ENCODE peak calls at places on chromosomes 16 and 17, in seven cellular contexts. Q is heart left ventricle; J is neural progenitor cell; F is osteocyte; U is CD4-positive, alpha-beta T cell; K is PC-9; I is adrenal gland. Y is an unnamed sample.

GRCh38 chr16:58105619-58106018 is 23.6 kb downstream of the CFAP20 start:
- DNase-seq in U (no peak), F (no peak), Q (no peak), K (no peak), I (no peak), J (no peak), Y (no peak)

GRCh38 chr17:35666967-35667552 is 64.4 kb upstream of the RASL10B start:
- DNase-seq in J (no peak), Q (no peak), F (no peak), U (no peak), I (no peak), K (no peak), Y (no peak)

GRCh38 chr16:51812945-51813344 is 661.9 kb upstream of the SALL1 start:
- DNase-seq in Q (no peak), U (no peak), F (no peak), I (no peak), J (no peak), K (no peak), Y (no peak)

GRCh38 chr17:63692195-63692816 is 7.6 kb downstream of the LIMD2 start:
- DNase-seq in Q (no peak), F (no peak), U (no peak), J (no peak), I (no peak), K (no peak), Y (no peak)

GRCh38 chr17:21287703-21288449 is 3.4 kb downstream of the MAP2K3 start:
- DNase-seq in U (peak), K (peak), J (no peak), I (peak), F (peak), Q (peak), Y (no peak)

GRCh38 chr17:65814418-65814817 is 253.0 kb upstream of the AXIN2 start:
- DNase-seq in Q (no peak), U (no peak), K (no peak), J (no peak), F (no peak), I (no peak), Y (no peak)

GRCh38 chr17:58247511-58248363 is 9.4 kb downstream of the LPO start:
- DNase-seq in J (no peak), U (no peak), Q (no peak), K (no peak), I (no peak), F (peak), Y (no peak)

GRCh38 chr16:30066882-30067583 is 1.5 kb downstream of the ALDOA start:
- DNase-seq in F (no peak), J (no peak), I (peak), U (no peak), K (no peak), Q (peak), Y (no peak)

GRCh38 chr17:49438439-49438861 is 23.8 kb upstream of the PHB1 start:
- DNase-seq in U (no peak), F (no peak), J (peak), K (no peak), Q (no peak), I (no peak), Y (no peak)

GRCh38 chr17:7323731-7324437 is 5.3 kb downstream of the NEURL4 start:
- DNase-seq in K (peak), J (peak), Q (no peak), I (no peak), U (peak), F (no peak), Y (peak)

GRCh38 chr16:31135535-31136286 is at the start of gene PRSS8:
- DNase-seq in K (peak), J (peak), U (no peak), Q (no peak), I (no peak), F (no peak), Y (no peak)

GRCh38 chr16:87434146-87434667 is 42.1 kb downstream of the MAP1LC3B start:
- DNase-seq in Q (no peak), I (no peak), K (no peak), J (no peak), U (no peak), F (no peak), Y (no peak)

GRCh38 chr17:1473841-1474240 is 17.8 kb upstream of the CRK start:
- DNase-seq in J (no peak), F (no peak), U (no peak), Q (no peak), K (no peak), I (no peak), Y (no peak)

GRCh38 chr16:80692270-80692669 is 112.1 kb downstream of the CDYL2 start:
- DNase-seq in I (no peak), U (no peak), K (no peak), F (no peak), J (no peak), Q (no peak), Y (no peak)

GRCh38 chr16:28304214-28304613 is 11.9 kb downstream of the SBK1 start:
- DNase-seq in J (peak), I (peak), Q (peak), U (no peak), F (no peak), K (peak), Y (peak)

GRCh38 chr16:77594057-77594456 is 128.3 kb upstream of the NUDT7 start:
- DNase-seq in Q (no peak), K (no peak), J (no peak), I (no peak), U (no peak), F (no peak), Y (no peak)

GRCh38 chr17:33284022-33284421 is 9.1 kb downstream of the ASIC2 start:
- DNase-seq in I (peak), K (peak), Q (peak), J (no peak), F (no peak), U (no peak), Y (no peak)

GRCh38 chr17:17772231-17772630 is 64.6 kb downstream of the SREBF1 start:
- DNase-seq in U (no peak), K (no peak), I (no peak), F (no peak), Q (no peak), J (no peak), Y (no peak)

GRCh38 chr16:83335076-83335475 is 472.7 kb upstream of the HSBP1 start:
- DNase-seq in Q (no peak), F (no peak), I (no peak), K (no peak), J (no peak), U (no peak), Y (no peak)

GRCh38 chr17:17161759-17162158 is 44.4 kb downstream of the PLD6 start:
- DNase-seq in Q (peak), I (no peak), J (no peak), K (no peak), F (no peak), U (no peak), Y (no peak)

GRCh38 chr17:5788266-5788900 is 204.1 kb upstream of the NLRP1 start:
- DNase-seq in Q (no peak), F (no peak), J (no peak), K (no peak), I (peak), U (no peak), Y (no peak)

GRCh38 chr17:72343911-72344310 is 223.1 kb downstream of the SOX9 start:
- DNase-seq in I (no peak), Q (no peak), J (no peak), U (no peak), F (no peak), K (no peak), Y (no peak)

GRCh38 chr16:14321542-14321941 is 250.4 kb downstream of the MRTFB start:
- DNase-seq in K (no peak), J (no peak), F (no peak), U (no peak), I (peak), Q (peak), Y (no peak)

GRCh38 chr17:72683506-72684404 is 408.7 kb downstream of the SLC39A11 start:
- DNase-seq in J (no peak), K (peak), I (peak), Q (no peak), U (no peak), F (no peak), Y (no peak)

GRCh38 chr16:66357523-66357928 is 9.0 kb upstream of the CDH5 start:
- DNase-seq in K (peak), U (no peak), F (no peak), I (peak), J (peak), Q (peak), Y (peak)

GRCh38 chr17:63967953-63968352 is 4.8 kb downstream of the SCN4A start:
- DNase-seq in J (no peak), U (no peak), Q (no peak), I (no peak), K (no peak), F (no peak), Y (no peak)

GRCh38 chr16:68086336-68086821 is 1.2 kb downstream of the NFATC3 start:
- DNase-seq in I (no peak), J (peak), Q (no peak), K (no peak), F (no peak), U (no peak), Y (no peak)

GRCh38 chr16:53372942-53373871 is 61.1 kb upstream of the RBL2 start:
- DNase-seq in Q (no peak), J (no peak), U (peak), I (no peak), K (peak), F (no peak), Y (peak)

DNA sequence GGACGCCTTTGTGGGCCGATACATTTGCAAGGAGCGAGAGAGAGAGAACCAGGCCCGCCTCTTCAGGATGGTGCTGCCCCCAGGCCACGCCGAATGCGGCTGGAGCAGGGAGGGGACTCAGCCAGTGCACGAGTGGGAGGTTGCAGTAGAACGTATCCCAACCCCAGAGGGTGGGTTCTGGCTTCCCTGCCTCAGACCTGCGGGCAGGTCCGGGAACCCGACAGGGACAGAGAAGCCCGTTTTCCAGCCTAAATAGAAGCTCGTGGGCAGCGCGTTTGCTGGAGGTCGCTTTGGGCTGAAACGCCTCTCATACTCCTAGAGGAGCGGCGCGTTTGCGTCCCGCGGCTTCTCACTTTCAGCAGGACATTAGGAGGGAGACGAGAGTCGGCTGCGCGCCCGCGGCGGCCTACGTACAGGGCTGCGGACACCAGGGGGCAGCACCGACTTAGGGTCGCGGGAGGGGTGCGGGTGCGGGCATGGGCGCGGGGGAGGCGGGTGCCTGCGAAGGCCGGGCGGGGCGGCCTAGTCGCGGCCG is 11.0 kb downstream of the TBX2 start:
- DNase-seq in F (no peak), J (peak), I (peak), U (peak), Q (peak), K (peak), Y (peak)
- TF ChIP-seq CTCF in F (peak), J (peak), I (peak), U (no peak), Q (peak), K (peak), Y (peak)

DNA sequence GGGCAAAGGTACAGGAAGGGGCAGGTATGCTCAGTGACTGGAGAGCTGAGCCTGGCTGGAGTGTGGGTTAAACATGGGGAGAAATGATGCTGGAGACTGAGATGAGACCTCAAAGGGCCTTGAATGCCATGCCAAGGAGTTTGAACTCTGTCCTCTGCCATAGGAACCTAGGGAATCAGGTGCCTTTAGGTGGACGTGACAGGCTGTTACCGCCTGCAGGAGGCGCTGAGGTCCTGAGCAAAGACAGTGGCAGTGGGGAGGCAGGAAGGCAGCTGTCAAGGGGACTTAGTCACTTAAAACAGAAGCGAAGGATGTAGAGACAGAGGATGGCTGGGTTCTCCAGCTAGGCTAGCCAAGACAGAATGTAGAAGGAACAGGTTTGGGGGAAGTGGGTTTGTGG is 9.1 kb downstream of the PSMB3 start:
- DNase-seq in Q (no peak), J (peak), U (no peak), I (no peak), K (no peak), F (no peak), Y (peak)
- TF ChIP-seq CTCF in Q (no peak), J (peak), U (peak), I (peak), K (peak), F (peak), Y (peak)

DNA sequence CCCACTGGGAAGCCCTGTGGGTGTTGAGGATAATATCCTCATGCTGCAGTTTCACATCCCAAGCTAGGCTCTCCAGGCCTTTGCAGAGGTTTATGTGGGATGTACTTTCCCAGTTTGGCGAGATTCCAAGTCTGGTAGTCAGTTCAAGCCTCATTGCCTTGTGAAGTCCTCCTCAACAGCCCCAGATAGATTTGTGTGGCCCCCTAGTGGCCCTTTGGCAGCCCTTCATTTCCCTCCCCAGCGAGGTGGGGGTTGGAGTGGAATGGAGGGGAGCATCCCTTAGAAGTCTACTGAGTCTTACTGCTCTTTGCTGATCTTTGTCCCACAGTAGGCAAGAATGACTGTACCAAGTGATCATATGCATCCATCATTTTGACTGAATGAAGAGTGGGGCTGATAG is 137.9 kb downstream of the CDH11 start:
- DNase-seq in Q (peak), K (no peak), J (peak), F (peak), U (no peak), I (peak), Y (peak)
- TF ChIP-seq CTCF in Q (peak), K (no peak), J (peak), F (peak), U (no peak), I (peak), Y (peak)

GRCh38 chr17:82107341-82107860 is 9.4 kb upstream of the FASN start:
- DNase-seq in Q (no peak), U (no peak), I (no peak), J (no peak), K (no peak), F (no peak), Y (no peak)
- TF ChIP-seq CTCF in Q (no peak), U (no peak), I (no peak), J (peak), K (no peak), F (peak), Y (no peak)

DNA sequence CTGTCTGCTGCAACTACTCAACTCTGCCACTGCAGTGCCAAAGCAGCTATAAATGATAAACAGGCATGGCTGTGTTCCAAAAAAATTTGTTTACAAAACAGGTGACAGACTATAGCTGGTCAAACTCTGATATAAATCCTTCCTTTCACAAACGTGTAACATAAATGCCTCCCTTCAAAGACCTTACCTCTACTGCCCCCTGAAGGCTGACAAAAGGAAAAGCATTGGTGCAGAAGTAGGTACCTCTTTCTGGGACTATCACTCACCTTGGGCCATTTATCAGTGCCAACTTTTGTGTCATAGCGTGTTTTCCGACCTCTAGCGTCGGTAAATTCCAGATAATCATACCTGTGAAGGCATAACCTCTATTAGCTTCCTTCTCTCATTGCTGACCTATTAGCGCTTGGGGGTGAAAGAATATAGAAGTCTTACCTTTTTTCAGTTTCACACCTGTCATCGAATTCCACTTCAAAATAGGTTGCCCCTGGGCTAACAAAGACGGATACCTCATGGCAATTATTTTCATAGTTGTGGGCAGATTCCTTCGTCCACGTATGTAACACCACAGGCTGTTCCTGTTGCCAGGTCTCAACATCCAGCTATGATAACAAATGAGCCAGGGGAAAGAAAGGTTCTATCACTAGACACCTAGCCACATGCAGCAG is 67.9 kb downstream of the ZZEF1 start:
- DNase-seq in U (no peak), J (peak), F (no peak), Q (no peak), K (peak), I (peak), Y (peak)
- TF ChIP-seq CTCF in U (peak), J (peak), F (peak), Q (peak), K (peak), I (peak), Y (peak)

GRCh38 chr17:51385208-51385607 is 124.9 kb downstream of the UTP18 start:
- DNase-seq in I (no peak), F (no peak), K (no peak), U (no peak), Q (no peak), J (no peak), Y (no peak)
- TF ChIP-seq CTCF in I (no peak), F (no peak), K (no peak), U (no peak), Q (no peak), J (no peak), Y (no peak)

Y was measured in endothelial cell.